ENCODE peak calls at places on chromosomes 16 and 17, in four cellular contexts. N, E, R and Q are unnamed samples.

GRCh38 chr16:67825119-67825518 is 17.0 kb upstream of the THAP11 start:
- DNase-seq in R (no peak), E (no peak), N (no peak), Q (no peak)

GRCh38 chr17:63999680-64000531 is 1.8 kb downstream of the PRR29 start:
- DNase-seq in E (no peak), N (no peak), R (no peak), Q (no peak)

GRCh38 chr16:57647136-57647875 is 18.9 kb downstream of the ADGRG1 start:
- DNase-seq in E (no peak), R (no peak), N (no peak), Q (no peak)

GRCh38 chr16:11393366-11393765 is 48.1 kb downstream of the RMI2 start:
- DNase-seq in N (no peak), E (no peak), R (no peak), Q (no peak)

GRCh38 chr17:59406808-59407381 is 75.4 kb downstream of the YPEL2 start:
- DNase-seq in N (peak; percentile 43), E (peak; percentile 75), R (peak; percentile 45), Q (peak; percentile 26)

GRCh38 chr16:71474864-71475263 is 12.8 kb upstream of the ZNF23 start:
- DNase-seq in N (no peak), E (peak; percentile 54), R (peak; percentile 84), Q (peak; percentile 63)

GRCh38 chr17:1181769-1182137 is 2.0 kb upstream of the ABR start:
- DNase-seq in N (no peak), R (no peak), E (no peak), Q (no peak)

GRCh38 chr17:45902892-45903346 is 8.6 kb downstream of the MAPT start:
- DNase-seq in R (no peak), E (no peak), N (no peak), Q (no peak)

GRCh38 chr17:43713494-43714162 is 45.0 kb downstream of the SOST start:
- DNase-seq in N (no peak), R (no peak), E (no peak), Q (no peak)

GRCh38 chr17:61532818-61533217 is 58.2 kb downstream of the NACA2 start:
- DNase-seq in N (no peak), E (no peak), R (no peak), Q (no peak)